ENCODE peak calls at places on chromosomes 3 and 15, in eight cellular contexts. N is astrocyte of the spinal cord; G is naive thymus-derived CD4-positive, alpha-beta T cell; Z is endodermal cell; T is lower lobe of right lung; Q is GM12865; X is cardiac muscle cell; V is CD8-positive, alpha-beta T cell. W is an unnamed sample.

GRCh38 chr3:181913254-181913653 is 201.5 kb downstream of the SOX2 start:
- DNase-seq in N (no peak), Q (no peak), V (no peak), Z (no peak), G (no peak), X (no peak), T (no peak), W (no peak)

GRCh38 chr15:60396560-60396963 is 1.2 kb downstream of the ANXA2 start:
- DNase-seq in T (no peak), Q (no peak), Z (no peak), G (no peak), V (no peak), N (peak; percentile 55), X (no peak), W (no peak)

GRCh38 chr3:32222950-32223349 is 15.5 kb upstream of the CMTM8 start:
- DNase-seq in Q (no peak), T (no peak), V (no peak), Z (no peak), X (no peak), N (no peak), G (no peak), W (no peak)

GRCh38 chr15:66715181-66715624 is 13.2 kb downstream of the SMAD6 start:
- DNase-seq in T (no peak), N (no peak), Q (no peak), V (no peak), G (no peak), X (no peak), Z (no peak), W (no peak)

GRCh38 chr3:138351916-138352555 is 3.7 kb downstream of the MRAS start:
- DNase-seq in V (no peak), N (no peak), Z (no peak), X (no peak), Q (no peak), G (no peak), T (no peak), W (no peak)

GRCh38 chr3:57545636-57546268 is 1.6 kb upstream of the DNAH12 start:
- DNase-seq in T (no peak), G (no peak), X (peak; percentile 67), Z (no peak), V (no peak), Q (no peak), N (no peak), W (no peak)

GRCh38 chr3:24004171-24004938 is 59.3 kb downstream of the NR1D2 start:
- DNase-seq in Q (peak; percentile 69), Z (no peak), V (no peak), X (no peak), G (no peak), T (no peak), N (no peak), W (no peak)

GRCh38 chr3:70612920-70613319 is 300.5 kb upstream of the MDFIC2 start:
- DNase-seq in G (no peak), Z (no peak), V (no peak), T (no peak), N (no peak), X (no peak), Q (no peak), W (no peak)

GRCh38 chr3:22129101-22129500 is 378.1 kb upstream of the ZNF385D start:
- DNase-seq in Q (no peak), X (no peak), T (no peak), N (no peak), V (no peak), G (no peak), Z (no peak), W (no peak)

GRCh38 chr3:46007280-46007679 is 11.7 kb upstream of the FYCO1 start:
- DNase-seq in G (no peak), V (no peak), N (no peak), T (no peak), Q (no peak), Z (no peak), X (no peak), W (no peak)

GRCh38 chr3:196339493-196340254 is 1.5 kb upstream of the TM4SF19 start:
- DNase-seq in V (no peak), Q (no peak), X (peak; percentile 56), Z (no peak), T (no peak), N (peak; percentile 67), G (no peak), W (peak; percentile 82)

DNA sequence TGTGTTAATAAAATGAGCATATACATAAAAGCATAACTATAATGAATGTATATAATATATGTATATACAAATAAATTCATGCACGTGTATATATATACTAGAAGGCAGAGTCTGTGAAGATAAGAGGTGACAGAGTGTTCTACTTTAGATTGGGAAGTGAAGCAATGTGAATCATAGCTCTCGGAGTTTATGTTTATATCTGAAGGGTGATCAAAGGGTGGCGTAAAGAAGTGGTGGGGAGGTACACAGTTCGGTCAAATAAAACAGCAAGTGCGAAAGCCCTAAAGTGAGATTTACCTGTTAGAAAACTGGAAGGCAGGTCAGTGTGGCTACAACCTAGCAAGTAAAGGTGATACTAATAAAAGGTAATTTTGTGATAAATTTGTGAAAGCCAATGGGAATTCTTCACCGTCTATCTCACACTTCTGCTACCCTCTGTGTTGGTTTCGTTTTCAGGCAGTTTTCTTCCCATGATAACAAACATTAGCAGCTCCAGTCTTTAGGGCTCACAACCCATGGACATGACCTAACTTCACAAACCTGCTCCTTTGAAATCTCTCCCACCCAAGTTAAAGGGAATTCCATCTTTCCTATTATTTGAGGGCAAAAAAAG is 46.7 kb upstream of the BCHE start:
- DNase-seq in Q (no peak), Z (no peak), V (no peak), G (no peak), T (no peak), N (no peak), X (no peak), W (peak; percentile 1)
- H3K4me3 ChIP-seq in Q (peak overlapping the region; percentile 30), Z (no peak overlapping the region), V (no peak overlapping the region), G (no peak overlapping the region), T (peak overlapping the region; percentile 41), N (no peak overlapping the region), X (no peak overlapping the region), W (peak overlapping the region; percentile 49)

GRCh38 chr15:37076543-37076942 is 23.8 kb downstream of the MEIS2 start:
- DNase-seq in V (no peak), T (no peak), Z (no peak), N (peak; percentile 51), Q (no peak), G (no peak), X (no peak), W (no peak)
- H3K4me3 ChIP-seq in V (no peak overlapping the region), T (no peak overlapping the region), Z (no peak overlapping the region), N (no peak overlapping the region), Q (no peak overlapping the region), G (no peak overlapping the region), X (no peak overlapping the region), W (no peak overlapping the region)

GRCh38 chr3:172679599-172679998 is 31.3 kb downstream of the NCEH1 start:
- DNase-seq in N (no peak), Q (no peak), V (no peak), G (no peak), T (no peak), X (no peak), Z (no peak), W (no peak)

GRCh38 chr3:172680684-172681083 is 30.2 kb downstream of the NCEH1 start:
- DNase-seq in Z (no peak), V (no peak), G (no peak), X (no peak), T (no peak), Q (no peak), N (peak; percentile 37), W (no peak)

GRCh38 chr3:172675371-172676193 is 35.3 kb downstream of the NCEH1 start:
- DNase-seq in V (no peak), T (no peak), N (peak; percentile 71), X (peak; percentile 74), Z (peak; percentile 47), G (peak; percentile 15), Q (peak; percentile 52), W (peak; percentile 64)

GRCh38 chr3:172676208-172676920 is 34.5 kb downstream of the NCEH1 start:
- DNase-seq in G (no peak), N (no peak), X (no peak), Q (no peak), T (no peak), Z (peak; percentile 58), V (no peak), W (no peak)

DNA sequence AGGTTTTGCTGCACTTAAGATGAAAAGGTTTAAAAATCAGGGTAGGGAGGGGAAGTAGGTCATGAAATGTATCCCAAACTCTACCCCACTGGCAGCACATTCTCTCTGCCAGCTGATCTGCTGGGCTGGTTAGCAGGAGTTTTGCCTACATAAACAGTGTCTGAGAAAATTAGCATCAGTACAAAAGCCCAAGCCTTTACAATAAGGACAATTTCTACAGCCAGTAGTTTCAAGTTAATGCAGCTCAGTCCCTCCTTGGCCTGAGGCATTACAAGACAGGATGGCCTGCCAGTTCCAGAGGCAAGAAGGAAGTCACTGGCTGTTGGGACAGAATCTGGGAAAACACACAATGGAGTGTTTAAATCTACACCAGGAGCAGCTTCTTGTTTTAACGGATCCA is 32.8 kb downstream of the NCEH1 start:
- DNase-seq in Z (no peak), G (no peak), Q (no peak), X (no peak), T (no peak), N (peak; percentile 7), V (no peak), W (no peak)
- H3K4me3 ChIP-seq in Z (no peak overlapping the region), G (no peak overlapping the region), Q (no peak overlapping the region), X (no peak overlapping the region), T (no peak overlapping the region), N (no peak overlapping the region), V (no peak overlapping the region), W (no peak overlapping the region)

GRCh38 chr3:143427626-143428025 is 308.1 kb downstream of the CHST2 start:
- DNase-seq in Z (no peak), N (no peak), X (no peak), T (no peak), Q (peak; percentile 25), V (no peak), G (no peak), W (peak; percentile 63)
- H3K4me3 ChIP-seq in Z (no peak overlapping the region), N (no peak overlapping the region), X (no peak overlapping the region), T (no peak overlapping the region), Q (no peak overlapping the region), V (no peak overlapping the region), G (no peak overlapping the region), W (no peak overlapping the region)

GRCh38 chr3:11436775-11437174 is 164.6 kb downstream of the ATG7 start:
- DNase-seq in Z (no peak), G (no peak), V (no peak), X (no peak), N (no peak), T (no peak), Q (no peak), W (no peak)

GRCh38 chr3:11437506-11437905 is 165.3 kb downstream of the ATG7 start:
- DNase-seq in V (no peak), N (no peak), G (no peak), T (no peak), Q (no peak), Z (no peak), X (no peak), W (no peak)

GRCh38 chr3:11435420-11435819 is 163.2 kb downstream of the ATG7 start:
- DNase-seq in G (no peak), Z (no peak), Q (no peak), V (no peak), N (no peak), T (no peak), X (no peak), W (no peak)

GRCh38 chr3:11434017-11434526 is 161.9 kb downstream of the ATG7 start:
- DNase-seq in N (peak; percentile 59), X (peak; percentile 84), Q (no peak), Z (no peak), V (no peak), T (no peak), G (no peak), W (no peak)

DNA sequence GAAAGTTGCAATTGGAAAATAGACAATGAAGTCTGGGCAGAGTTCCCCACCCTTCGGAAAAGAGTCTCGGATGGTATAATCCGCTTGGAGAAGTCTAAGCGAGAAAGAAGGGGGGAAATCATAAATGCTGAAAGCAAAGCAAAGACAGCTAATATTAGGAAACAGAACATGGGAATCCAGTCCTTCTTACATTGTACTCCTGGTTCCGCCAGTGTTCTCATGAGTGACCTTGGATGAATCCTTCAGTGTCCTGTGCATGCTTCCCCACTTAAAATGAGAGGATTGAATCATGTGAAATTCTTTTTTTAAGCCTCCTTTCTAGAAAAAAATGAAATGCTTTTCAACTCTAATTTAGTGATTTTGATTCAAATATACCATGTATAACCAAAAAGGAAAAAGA is 162.5 kb downstream of the ATG7 start:
- DNase-seq in G (no peak), V (no peak), N (no peak), Q (no peak), X (no peak), T (no peak), Z (no peak), W (no peak)
- H3K4me3 ChIP-seq in G (no peak overlapping the region), V (no peak overlapping the region), N (no peak overlapping the region), Q (no peak overlapping the region), X (no peak overlapping the region), T (no peak overlapping the region), Z (no peak overlapping the region), W (no peak overlapping the region)

W was measured in NB4.